ENCODE peak calls at places on chromosomes 6 and 20, in ten cellular contexts. K is left cardiac atrium, Y is A549, R is gastroesophageal sphincter, M is HepG2, J is heart right ventricle, E is sciatic nerve, O is activated B cell treated with CpG ODN at 0.5 μM for 24 hours, D is RWPE2, A is body of pancreas. H is an unnamed sample.

GRCh38 chr20:63942250-63943006 is 13.8 kb downstream of the UCKL1 start:
- ATAC-seq in E (no peak), R (peak; percentile 19), Y (no peak), A (no peak), K (no peak), M (no peak), J (no peak), O (no peak), D (peak; percentile 17), H (no peak)

GRCh38 chr6:114446342-114446741 is 103.5 kb upstream of the HS3ST5 start:
- ATAC-seq in O (no peak), R (no peak), A (no peak), J (no peak), K (no peak), M (no peak), Y (no peak), E (no peak), D (no peak), H (no peak)

GRCh38 chr6:89298680-89299450 is 16.2 kb downstream of the GABRR2 start:
- ATAC-seq in A (no peak), M (peak; percentile 62), E (peak; percentile 23), R (no peak), J (no peak), K (peak; percentile 11), Y (peak; percentile 45), D (peak; percentile 52), O (no peak), H (peak; percentile 58)

GRCh38 chr6:155103816-155104366 is 108.8 kb downstream of the TIAM2 start:
- ATAC-seq in O (peak; percentile 21), E (no peak), A (no peak), M (no peak), R (no peak), J (no peak), Y (no peak), D (no peak), K (no peak), H (no peak)

GRCh38 chr20:43839793-43840199 is 74.9 kb upstream of the TOX2 start:
- ATAC-seq in D (no peak), K (no peak), R (no peak), M (no peak), J (no peak), A (no peak), Y (no peak), E (no peak), O (no peak), H (peak; percentile 26)

GRCh38 chr6:132391391-132392291 is 9.6 kb downstream of the MOXD1 start:
- ATAC-seq in A (peak; percentile 45), R (peak; percentile 91), Y (no peak), D (peak; percentile 95), E (peak; percentile 48), O (no peak), K (peak; percentile 90), M (no peak), J (peak; percentile 95), H (no peak)

GRCh38 chr6:44010411-44011349 is 116.6 kb downstream of the MRPL14 start:
- ATAC-seq in J (peak; percentile 94), E (peak; percentile 29), A (no peak), D (peak; percentile 75), R (peak; percentile 27), O (no peak), M (no peak), Y (peak; percentile 83), K (peak; percentile 86), H (peak; percentile 20)

GRCh38 chr6:63458480-63459115 is 113.7 kb upstream of the LOC128125822 start:
- ATAC-seq in Y (peak; percentile 71), A (peak; percentile 99), O (no peak), E (no peak), M (peak; percentile 99), R (peak; percentile 31), J (no peak), D (no peak), K (no peak), H (no peak)

GRCh38 chr6:22828179-22829062 is 259.1 kb downstream of the HDGFL1 start:
- ATAC-seq in M (peak; percentile 72), O (no peak), E (peak; percentile 72), J (peak; percentile 79), A (peak; percentile 88), K (peak; percentile 96), D (peak; percentile 73), Y (peak; percentile 95), R (peak; percentile 79), H (no peak)